ENCODE peak calls at places on chromosomes 5 and 9, in four cellular contexts. E is ovary, Q is dorsolateral prefrontal cortex, U is Calu3. O is an unnamed sample.

GRCh38 chr5:180495292-180495691 is 1.1 kb downstream of the CNOT6 start:
- DNase-seq in E (no peak), Q (no peak), U (no peak), O (no peak)

GRCh38 chr5:178460598-178461425 is 129.4 kb downstream of the COL23A1 start:
- DNase-seq in E (peak), Q (peak), U (peak), O (no peak)

GRCh38 chr5:78594946-78595921 is 53.3 kb downstream of the LHFPL2 start:
- DNase-seq in E (peak), Q (no peak), U (peak), O (peak)

GRCh38 chr5:36726767-36727166 is 120.4 kb downstream of the SLC1A3 start:
- DNase-seq in E (no peak), Q (no peak), U (no peak), O (no peak)

GRCh38 chr5:88251048-88251711 is 17.5 kb downstream of the TMEM161B start:
- DNase-seq in E (no peak), Q (no peak), U (no peak), O (no peak)

GRCh38 chr9:99411068-99411467 is 189.0 kb downstream of the SEC61B start:
- DNase-seq in E (no peak), Q (no peak), U (no peak), O (no peak)

GRCh38 chr5:131475416-131476045 is 159.5 kb downstream of the RAPGEF6 start:
- DNase-seq in E (no peak), Q (no peak), U (no peak), O (no peak)

GRCh38 chr9:100639851-100640250 is 62.0 kb downstream of the CAVIN4 start:
- DNase-seq in E (no peak), Q (no peak), U (no peak), O (no peak)

GRCh38 chr5:116622375-116623075 is 47.9 kb upstream of the SEMA6A start:
- DNase-seq in E (no peak), Q (no peak), U (no peak), O (no peak)

GRCh38 chr5:173515526-173515925 is 100.9 kb downstream of the BOD1 start:
- DNase-seq in E (no peak), Q (no peak), U (no peak), O (peak)

GRCh38 chr9:77649109-77649812 is 1.1 kb upstream of the GNA14 start:
- DNase-seq in E (no peak), Q (no peak), U (no peak), O (no peak)

GRCh38 chr5:6264394-6264793 is 114.0 kb downstream of the MED10 start:
- DNase-seq in E (no peak), Q (no peak), U (no peak), O (no peak)

GRCh38 chr5:375921-376871 is 54.7 kb downstream of the AHRR start:
- DNase-seq in E (no peak), Q (no peak), U (no peak), O (no peak)

GRCh38 chr9:82035332-82035731 is 46.8 kb downstream of the SPATA31D1 start:
- DNase-seq in E (no peak), Q (no peak), U (no peak), O (no peak)

GRCh38 chr9:129102791-129103594 is 7.6 kb downstream of the CRAT start:
- DNase-seq in E (peak), Q (no peak), U (peak), O (no peak)

GRCh38 chr5:4859489-4860211 is 280.5 kb upstream of the ADAMTS16 start:
- DNase-seq in E (no peak), Q (no peak), U (no peak), O (no peak)

GRCh38 chr5:178839319-178839704 is 20.4 kb upstream of the ZNF354B start:
- DNase-seq in E (no peak), Q (peak), U (peak), O (no peak)

GRCh38 chr5:172399826-172400225 is 54.5 kb downstream of the SH3PXD2B start:
- DNase-seq in E (no peak), Q (no peak), U (no peak), O (no peak)

GRCh38 chr5:149935431-149935901 is 9.1 kb downstream of the PDE6A start:
- DNase-seq in E (peak), Q (no peak), U (no peak), O (no peak)

GRCh38 chr5:149931992-149932436 is 12.6 kb downstream of the PDE6A start:
- DNase-seq in E (no peak), Q (no peak), U (no peak), O (no peak)

GRCh38 chr5:149930060-149930753 is 14.4 kb downstream of the PDE6A start:
- DNase-seq in E (no peak), Q (no peak), U (no peak), O (no peak)

GRCh38 chr5:149930754-149931574 is 13.6 kb downstream of the PDE6A start:
- DNase-seq in E (no peak), Q (no peak), U (no peak), O (no peak)

DNA sequence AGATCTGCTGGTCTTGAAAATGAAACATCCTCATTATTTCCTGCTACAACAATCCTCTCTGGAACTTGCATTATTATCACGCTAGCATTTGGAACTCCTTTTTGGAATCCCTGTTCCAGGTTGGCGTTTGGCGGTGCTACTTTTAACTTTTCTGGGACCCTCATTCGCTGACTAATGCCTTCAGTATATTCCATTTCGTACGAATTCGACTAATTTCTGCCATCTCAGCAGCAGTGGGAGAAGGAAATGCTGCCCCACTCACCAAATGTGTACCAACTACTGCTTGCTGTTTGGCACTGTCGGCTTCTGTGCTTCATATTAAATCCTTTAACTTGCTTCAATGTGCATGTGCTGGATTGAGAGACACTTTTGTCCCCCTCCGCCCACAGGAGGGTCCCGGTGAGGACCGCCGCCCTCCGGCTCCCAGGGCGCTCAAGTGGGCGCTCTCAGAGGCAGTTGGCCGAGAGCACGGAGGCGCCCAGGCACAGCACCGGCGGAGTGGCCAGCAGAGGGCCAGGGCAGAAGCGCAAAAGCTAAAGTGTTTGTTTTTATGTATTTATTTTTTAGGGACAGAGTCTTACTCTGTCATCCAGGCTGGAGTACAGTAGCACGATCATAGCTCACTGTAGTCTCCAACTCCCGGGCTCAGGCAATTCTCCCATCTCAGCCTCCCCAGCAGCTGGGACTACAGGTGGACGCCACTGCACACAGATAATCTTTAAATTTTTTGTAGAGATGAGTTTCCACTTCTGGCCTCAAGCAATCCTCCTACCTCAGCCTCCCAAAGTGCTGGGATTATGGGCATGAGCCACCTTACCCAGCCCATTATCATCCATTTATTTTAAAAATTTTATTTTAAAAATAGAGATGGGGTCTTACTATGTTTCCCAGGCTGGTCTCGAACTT is 11.9 kb downstream of the PDE6A start:
- DNase-seq in E (peak), Q (no peak), U (no peak), O (no peak)
- TF ChIP-seq CTCF in E (no peak), Q (no peak), U (no peak), O (peak)

GRCh38 chr9:16154570-16155078 is 601.8 kb downstream of the CCDC171 start:
- DNase-seq in E (peak), Q (no peak), U (peak), O (no peak)
- TF ChIP-seq CTCF in E (peak), Q (no peak), U (peak), O (peak)

GRCh38 chr9:122356627-122357026 is 14.2 kb upstream of the PTGS1 start:
- DNase-seq in E (no peak), Q (no peak), U (no peak), O (no peak)
- TF ChIP-seq CTCF in E (no peak), Q (no peak), U (no peak), O (peak)

DNA sequence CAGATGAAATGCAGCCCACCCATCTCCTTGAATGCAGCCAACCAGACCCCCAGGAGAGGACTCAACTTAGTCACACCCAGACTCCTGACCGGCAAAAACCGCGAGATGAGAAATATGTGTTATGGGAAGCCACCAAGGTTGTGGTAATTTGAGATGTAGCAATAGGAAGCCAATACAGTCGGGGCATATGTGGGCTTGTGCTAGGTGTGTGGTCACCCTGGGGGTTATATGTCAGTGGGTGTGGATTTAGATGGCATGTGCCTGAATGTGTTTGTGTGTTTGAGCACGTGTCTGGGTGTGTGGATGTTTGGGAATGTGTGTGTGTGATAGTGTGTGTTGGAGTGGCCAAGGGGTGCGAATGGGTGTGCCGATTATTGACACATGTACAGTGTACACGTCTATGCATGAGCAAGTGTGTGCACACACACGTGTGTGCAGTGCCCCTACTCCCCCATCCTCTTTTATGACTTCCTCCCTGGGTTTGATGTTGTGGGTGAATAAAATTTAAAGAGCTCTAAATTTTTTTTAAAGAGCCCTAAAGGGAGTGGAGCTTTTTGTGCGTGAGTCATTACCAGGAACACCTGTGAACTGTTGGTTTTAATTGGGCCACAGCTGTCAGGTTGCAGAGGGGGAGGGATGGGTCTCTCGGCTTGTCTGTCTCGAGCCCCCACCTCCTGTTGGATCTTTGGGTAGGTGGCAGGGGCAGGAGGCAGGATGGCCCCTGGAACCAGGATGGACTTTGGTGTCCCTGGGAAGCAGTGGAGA is 86.8 kb downstream of the LHX2 start:
- DNase-seq in E (no peak), Q (no peak), U (no peak), O (no peak)
- TF ChIP-seq CTCF in E (no peak), Q (no peak), U (no peak), O (no peak)

GRCh38 chr5:114221807-114222206 is 140.1 kb upstream of the KCNN2 start:
- DNase-seq in E (no peak), Q (no peak), U (no peak), O (no peak)

DNA sequence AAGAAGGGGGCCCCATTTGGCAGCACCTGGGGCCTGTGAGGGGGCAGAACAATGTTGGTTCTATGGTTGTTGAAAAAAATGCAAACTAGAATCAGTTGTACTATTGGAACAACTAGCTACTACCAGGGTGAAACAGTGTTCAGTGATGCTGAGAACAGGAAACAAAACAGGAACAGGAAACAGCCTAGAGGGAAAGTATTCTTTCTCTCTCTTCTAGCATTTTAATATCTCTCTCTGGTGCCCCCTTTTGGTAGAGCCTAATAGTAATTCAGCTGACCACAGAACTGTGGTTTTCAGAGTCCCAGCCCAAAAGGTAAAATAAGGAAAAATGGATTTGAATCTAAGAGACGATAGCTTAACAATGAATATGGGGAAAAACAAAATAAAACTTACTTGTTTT is 138.0 kb upstream of the KCNN2 start:
- DNase-seq in E (no peak), Q (no peak), U (peak), O (no peak)
- TF ChIP-seq CTCF in E (no peak), Q (no peak), U (no peak), O (no peak)

GRCh38 chr5:146475906-146476305 is 28.8 kb downstream of the TCERG1 start:
- DNase-seq in E (no peak), Q (no peak), U (no peak), O (no peak)

GRCh38 chr5:146474040-146474439 is 26.9 kb downstream of the TCERG1 start:
- DNase-seq in E (no peak), Q (no peak), U (no peak), O (no peak)

GRCh38 chr5:146475190-146475801 is 28.2 kb downstream of the TCERG1 start:
- DNase-seq in E (no peak), Q (no peak), U (no peak), O (no peak)
- TF ChIP-seq CTCF in E (no peak), Q (no peak), U (peak), O (peak)

DNA sequence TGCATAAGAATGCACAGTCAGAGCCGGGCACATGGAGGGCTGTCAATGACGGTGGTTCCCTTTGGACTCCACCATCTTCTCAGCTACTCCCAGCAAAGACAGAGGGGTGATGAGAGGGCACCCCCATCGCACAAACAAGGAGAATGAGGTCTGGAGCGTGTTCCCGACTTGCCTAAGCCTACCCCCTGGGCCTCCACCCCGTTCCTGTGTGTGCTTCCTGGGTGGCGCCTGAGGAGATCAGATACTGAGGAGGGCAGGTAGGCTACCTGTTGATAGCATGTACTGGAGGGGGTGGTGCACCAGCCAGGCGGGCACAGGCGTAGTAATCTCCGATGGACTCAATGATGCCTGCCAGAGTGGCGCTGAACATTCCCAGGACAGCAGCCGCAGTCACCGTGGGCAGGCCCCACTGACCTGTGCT is 4.1 kb downstream of the SLC23A1 start:
- DNase-seq in E (no peak), Q (no peak), U (no peak), O (no peak)
- TF ChIP-seq CTCF in E (no peak), Q (no peak), U (no peak), O (no peak)

GRCh38 chr9:114911167-114911821 is 19.1 kb downstream of the TNFSF8 start:
- DNase-seq in E (no peak), Q (no peak), U (peak), O (no peak)
- TF ChIP-seq CTCF in E (no peak), Q (peak), U (peak), O (peak)

GRCh38 chr5:130189961-130190360 is 285.7 kb downstream of the CHSY3 start:
- DNase-seq in E (no peak), Q (peak), U (peak), O (no peak)
- TF ChIP-seq CTCF in E (no peak), Q (no peak), U (no peak), O (no peak)